ENCODE peak calls at places on chromosomes 2 and 18, in four cellular contexts. R, X, J and Y are unnamed samples.

GRCh38 chr2:8116661-8117060 is 565.2 kb upstream of the ID2 start:
- DNase-seq in R (no peak), X (no peak), J (no peak), Y (no peak)

GRCh38 chr2:53283326-53283725 is 484.3 kb upstream of the CHAC2 start:
- DNase-seq in R (no peak), X (no peak), J (no peak), Y (no peak)

GRCh38 chr2:205883965-205884364 is 201.7 kb downstream of the NRP2 start:
- DNase-seq in R (no peak), X (no peak), J (no peak), Y (no peak)

GRCh38 chr2:240868286-240869108 is at the start of gene AGXT:
- DNase-seq in R (no peak), X (peak; percentile 58), J (no peak), Y (peak; percentile 17)

GRCh38 chr2:235694721-235695601 is 201.1 kb downstream of the AGAP1 start:
- DNase-seq in R (no peak), X (peak; percentile 32), J (no peak), Y (no peak)

GRCh38 chr2:172128484-172128883 is 25.8 kb upstream of the DLX2 start:
- DNase-seq in R (no peak), X (no peak), J (no peak), Y (no peak)

GRCh38 chr2:237472187-237472712 is 14.8 kb upstream of the MLPH start:
- DNase-seq in R (no peak), X (no peak), J (no peak), Y (no peak)

GRCh38 chr18:23244431-23244830 is 109.1 kb downstream of the CABLES1 start:
- DNase-seq in R (no peak), X (no peak), J (no peak), Y (no peak)

GRCh38 chr2:15804691-15805090 is 135.7 kb upstream of the MYCN start:
- DNase-seq in R (no peak), X (no peak), J (no peak), Y (no peak)

GRCh38 chr2:216555274-216555673 is 56.6 kb downstream of the RPL37A start:
- DNase-seq in R (no peak), X (no peak), J (peak; percentile 81), Y (peak; percentile 75)

GRCh38 chr2:206981739-206982336 is 42.5 kb downstream of the CPO start:
- DNase-seq in R (peak; percentile 16), X (peak; percentile 75), J (peak; percentile 71), Y (peak; percentile 72)

GRCh38 chr2:953975-954686 is 3.5 kb downstream of the SNTG2 start:
- DNase-seq in R (no peak), X (peak; percentile 28), J (no peak), Y (peak; percentile 69)

GRCh38 chr2:214126135-214126534 is 284.7 kb upstream of the VWC2L start:
- DNase-seq in R (no peak), X (no peak), J (no peak), Y (peak; percentile 73)

GRCh38 chr2:202161106-202161836 is 77.1 kb downstream of the SUMO1 start:
- DNase-seq in R (no peak), X (peak; percentile 27), J (no peak), Y (no peak)

GRCh38 chr2:236665130-236665529 is 95.5 kb downstream of the ACKR3 start:
- DNase-seq in R (no peak), X (no peak), J (no peak), Y (no peak)

GRCh38 chr18:62300359-62300963 is 24.6 kb upstream of the TNFRSF11A start:
- DNase-seq in R (no peak), X (no peak), J (no peak), Y (no peak)

GRCh38 chr2:171008550-171009205 is 79.6 kb downstream of the GORASP2 start:
- DNase-seq in R (no peak), X (no peak), J (no peak), Y (no peak)

GRCh38 chr2:226802573-226802972 is 3.0 kb upstream of the IRS1 start:
- DNase-seq in R (no peak), X (peak; percentile 79), J (no peak), Y (peak; percentile 75)

GRCh38 chr2:97691166-97691565 is 21.7 kb downstream of the C2orf92 start:
- DNase-seq in R (no peak), X (no peak), J (no peak), Y (no peak)

GRCh38 chr2:191643425-191643824 is 34.5 kb upstream of the NABP1 start:
- DNase-seq in R (no peak), X (peak; percentile 23), J (no peak), Y (no peak)

GRCh38 chr2:219306047-219306446 is 3.2 kb downstream of the PTPRN start:
- DNase-seq in R (no peak), X (no peak), J (no peak), Y (no peak)

GRCh38 chr2:219308142-219309093 is 783 bp downstream of the PTPRN start:
- DNase-seq in R (peak; percentile 49), X (peak; percentile 92), J (peak; percentile 52), Y (peak; percentile 89)

GRCh38 chr2:219314804-219315468 is 5.7 kb upstream of the PTPRN start:
- DNase-seq in R (no peak), X (no peak), J (no peak), Y (peak; percentile 39)

GRCh38 chr2:219304223-219304622 is 5.0 kb downstream of the PTPRN start:
- DNase-seq in R (no peak), X (no peak), J (no peak), Y (no peak)

DNA sequence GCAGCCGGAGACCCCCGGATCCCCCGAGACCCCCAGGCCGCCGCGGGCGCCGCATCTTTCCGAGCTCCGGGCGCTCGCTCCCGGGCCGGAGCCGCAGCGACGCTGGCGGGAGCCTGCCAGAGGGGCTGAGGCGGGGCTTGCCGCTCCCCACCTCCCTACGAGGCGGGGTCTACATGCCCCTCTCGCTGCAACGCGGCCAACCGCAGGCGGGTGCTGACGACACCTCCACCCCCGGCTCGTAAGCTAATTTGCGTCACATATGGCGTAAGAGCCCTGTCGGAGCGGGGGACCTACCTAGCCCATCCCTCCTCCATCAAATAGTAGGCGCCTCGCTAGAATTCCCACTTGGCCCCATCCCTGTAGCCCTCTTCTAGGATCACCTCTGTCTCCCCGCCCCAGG is at the start of gene PTPRN:
- DNase-seq in R (no peak), X (no peak), J (no peak), Y (peak; percentile 35)
- H3K4me3 ChIP-seq in R (no peak within 1 kb of the TSS), X (peak within 1 kb of the TSS; percentile 7), J (peak within 1 kb of the TSS; percentile 21), Y (peak within 1 kb of the TSS; percentile 32)

DNA sequence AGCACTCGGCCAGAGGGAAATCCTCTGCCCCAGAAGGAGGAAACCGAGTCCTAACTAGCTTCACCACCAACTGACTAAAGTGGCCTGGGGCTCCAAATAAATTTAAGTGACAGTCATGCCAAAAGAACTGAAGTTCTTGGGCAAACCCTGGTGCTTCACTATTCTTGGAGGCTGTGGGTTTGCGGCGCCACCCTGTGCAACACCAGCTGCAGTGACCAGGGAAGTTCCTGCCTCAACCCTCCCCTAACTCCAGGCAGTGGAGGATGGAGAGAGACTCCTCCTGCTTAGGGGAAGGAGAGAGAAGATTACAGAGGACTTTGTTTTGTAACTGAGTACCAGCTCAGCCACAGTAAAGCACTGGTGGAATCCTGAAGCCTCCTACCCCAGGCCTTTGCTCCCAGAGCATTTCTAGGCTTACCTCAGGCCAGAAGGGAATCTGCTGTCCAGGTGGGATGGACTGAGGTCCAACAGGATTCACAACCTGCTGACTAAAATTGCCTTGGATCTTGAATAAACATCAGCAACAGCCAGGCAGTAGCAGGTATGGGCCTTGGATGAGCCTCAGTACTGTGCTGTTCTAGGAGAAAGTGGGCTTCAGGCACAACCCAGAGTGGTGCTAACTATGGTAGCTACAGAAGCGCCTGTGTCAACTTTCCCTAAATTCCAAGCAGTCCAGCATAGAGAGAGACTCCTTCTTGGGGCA is 29.4 kb upstream of the BMP10 start:
- DNase-seq in R (no peak), X (no peak), J (no peak), Y (no peak)
- TF ChIP-seq CTCF in R (no peak), X (no peak), J (no peak), Y (no peak)

GRCh38 chr2:129880309-129880708 is 99.2 kb upstream of the RAB6C start:
- DNase-seq in R (no peak), X (no peak), J (peak; percentile 10), Y (no peak)

GRCh38 chr2:129879614-129880180 is 99.8 kb upstream of the RAB6C start:
- DNase-seq in R (no peak), X (no peak), J (no peak), Y (no peak)

GRCh38 chr2:129877795-129878775 is 101.4 kb upstream of the RAB6C start:
- DNase-seq in R (no peak), X (peak; percentile 9), J (peak; percentile 25), Y (peak; percentile 16)

GRCh38 chr2:129877289-129877741 is 102.2 kb upstream of the RAB6C start:
- DNase-seq in R (peak; percentile 78), X (peak; percentile 95), J (peak; percentile 90), Y (peak; percentile 83)

DNA sequence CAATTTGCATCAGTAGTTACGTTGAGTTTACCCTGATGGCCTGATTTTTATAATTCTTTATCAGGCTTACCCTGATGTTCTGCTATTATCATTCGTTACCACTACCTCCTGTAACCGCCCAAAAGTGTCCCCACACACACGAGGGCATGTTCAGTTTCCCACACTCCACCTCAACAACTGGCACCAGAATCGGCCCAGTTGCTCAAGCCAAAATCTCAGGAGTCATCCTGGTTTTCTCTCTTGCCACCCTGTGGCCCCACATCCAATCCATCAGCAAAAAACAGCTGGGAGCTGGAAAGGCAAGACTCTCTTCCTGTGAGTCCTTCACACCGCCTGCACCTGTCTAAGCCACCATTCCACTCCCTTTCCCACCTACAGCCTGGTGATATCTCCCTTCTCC is 102.9 kb upstream of the RAB6C start:
- DNase-seq in R (no peak), X (no peak), J (peak; percentile 21), Y (no peak)
- H3K4me3 ChIP-seq in R (peak overlapping the region; percentile 87), X (peak overlapping the region; percentile 55), J (peak overlapping the region; percentile 57), Y (peak overlapping the region; percentile 75)

GRCh38 chr18:30280861-30281470 is 761.6 kb downstream of the DSC3 start:
- DNase-seq in R (no peak), X (peak; percentile 80), J (no peak), Y (peak; percentile 2)
- TF ChIP-seq CTCF in R (no peak), X (peak; percentile 72), J (no peak), Y (peak; percentile 67)

GRCh38 chr2:130377491-130377890 is 21.6 kb downstream of the PTPN18 start:
- DNase-seq in R (no peak), X (no peak), J (no peak), Y (no peak)
- H3K4me3 ChIP-seq in R (no peak overlapping the region), X (no peak overlapping the region), J (no peak overlapping the region), Y (no peak overlapping the region)